ENCODE peak calls at places on chromosome 4, in five cellular contexts. T is Caco-2, N is tibial nerve, L is body of pancreas, O is GM23338. J is an unnamed sample.
A peak's percentile ranks its signal among the peaks of the same experiment; 100 is the strongest.

GRCh38 chr4:182101618-182102017 is 141.6 kb upstream of the TENM3 start:
- DNase-seq in N (no peak), O (no peak), T (no peak), L (no peak), J (no peak)

GRCh38 chr4:7782783-7783182 is 156.9 kb downstream of the AFAP1 start:
- DNase-seq in L (no peak), O (no peak), T (no peak), N (no peak), J (no peak)

GRCh38 chr4:11589676-11590075 is 161.0 kb upstream of the HS3ST1 start:
- DNase-seq in O (no peak), T (no peak), L (no peak), N (no peak), J (no peak)

GRCh38 chr4:152920768-152921167 is 15.4 kb upstream of the FHDC1 start:
- DNase-seq in L (no peak), T (no peak), O (peak; percentile 79), N (no peak), J (no peak)

GRCh38 chr4:26953361-26953760 is 92.7 kb downstream of the STIM2 start:
- DNase-seq in O (no peak), T (no peak), N (no peak), L (no peak), J (no peak)

GRCh38 chr4:182895791-182896292 is 21.3 kb downstream of the DCTD start:
- DNase-seq in O (no peak), N (no peak), T (no peak), L (peak; percentile 74), J (no peak)

GRCh38 chr4:81404294-81404693 is 67.4 kb downstream of the RASGEF1B start:
- DNase-seq in L (no peak), N (no peak), T (no peak), O (peak; percentile 31), J (no peak)

GRCh38 chr4:2931765-2932560 is 31.2 kb downstream of the NOP14 start:
- DNase-seq in T (peak; percentile 35), O (peak; percentile 63), L (peak; percentile 37), N (peak; percentile 44), J (no peak)

GRCh38 chr4:139099366-139099982 is 77.5 kb downstream of the ELF2 start:
- DNase-seq in L (peak; percentile 72), O (peak; percentile 94), N (peak; percentile 31), T (peak; percentile 75), J (no peak)

GRCh38 chr4:146389561-146389960 is 132.2 kb downstream of the SLC10A7 start:
- DNase-seq in L (no peak), O (no peak), N (no peak), T (no peak), J (no peak)

GRCh38 chr4:181261279-181261678 is 981.9 kb upstream of the TENM3 start:
- DNase-seq in N (no peak), L (no peak), T (no peak), O (peak; percentile 66), J (no peak)

GRCh38 chr4:142840516-142841123 is 5.5 kb downstream of the INPP4B start:
- DNase-seq in L (no peak), N (no peak), T (no peak), O (peak; percentile 43), J (no peak)

DNA sequence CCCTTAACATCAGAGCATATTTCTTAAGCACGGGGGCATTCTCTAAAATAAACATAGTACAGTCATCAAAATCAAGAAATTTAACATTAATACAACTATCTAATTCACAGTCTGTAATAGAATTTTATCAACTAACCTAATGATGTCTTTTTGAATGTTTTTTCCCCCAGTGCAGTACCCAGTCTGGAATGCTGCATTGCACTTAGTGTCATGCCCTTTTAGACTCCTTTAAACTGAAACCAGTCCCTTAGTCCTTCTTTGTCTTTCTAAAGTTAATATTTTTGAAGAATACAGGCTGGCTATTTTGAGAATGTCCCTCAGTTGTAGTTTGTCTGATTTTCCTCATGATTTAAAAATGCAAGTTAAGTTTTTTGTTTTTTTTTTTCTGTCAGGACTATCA is 9.5 kb downstream of the ENPEP start:
- DNase-seq in O (no peak), N (no peak), L (no peak), T (no peak), J (no peak)
- H3K4me1 ChIP-seq in O (peaks cover 20% of the 10 kb centered on the region), N (no peaks in the 10 kb centered on the region), L (peaks cover 9% of the 10 kb centered on the region), T (peaks cover 9% of the 10 kb centered on the region), J (peaks cover 11% of the 10 kb centered on the region)

GRCh38 chr4:187504974-187505797 is 490.4 kb upstream of the ZFP42 start:
- DNase-seq in L (no peak), T (no peak), O (peak; percentile 32), N (no peak), J (no peak)
- H3K4me3 ChIP-seq in L (no peak overlapping the region), T (no peak overlapping the region), O (peak overlapping the region; percentile 48), N (no peak overlapping the region), J (no peak overlapping the region)

DNA sequence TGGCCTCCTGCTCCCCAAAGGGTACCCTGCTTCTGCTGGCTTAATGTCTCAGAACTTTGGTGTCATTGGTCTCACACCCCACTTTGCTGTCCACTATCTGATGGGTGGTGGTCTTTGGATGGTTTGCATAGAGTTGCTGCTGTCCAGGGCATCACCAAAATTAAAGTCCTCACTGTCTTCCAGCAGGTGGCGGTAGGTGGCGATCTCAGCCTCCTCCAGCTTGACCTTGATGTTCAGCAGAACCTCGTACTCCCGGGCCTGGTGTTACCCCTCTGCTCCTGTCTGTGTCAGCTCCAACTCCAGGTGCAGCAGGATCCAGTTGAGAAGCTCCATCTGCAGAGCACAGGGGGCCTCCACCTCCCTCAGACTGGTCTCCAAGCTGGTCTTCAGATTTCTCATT is 1169.5 kb upstream of the PABPC4L start:
- DNase-seq in O (peak; percentile 30), L (peak; percentile 23), T (peak; percentile 32), N (no peak), J (no peak)
- TF ChIP-seq CTCF in O (peak; percentile 74), L (no peak), T (peak; percentile 15), N (no peak), J (no peak)

GRCh38 chr4:94517492-94517891 is 65.8 kb downstream of the PDLIM5 start:
- DNase-seq in N (no peak), L (no peak), O (no peak), T (no peak), J (no peak)
- H3K4me1 ChIP-seq in N (no peaks in the 10 kb centered on the region), L (peaks cover 29% of the 10 kb centered on the region), O (no peaks in the 10 kb centered on the region), T (peaks cover 40% of the 10 kb centered on the region), J (peaks cover 73% of the 10 kb centered on the region)

GRCh38 chr4:169241480-169241879 is 29.3 kb downstream of the SH3RF1 start:
- DNase-seq in L (no peak), O (no peak), N (no peak), T (no peak), J (no peak)

GRCh38 chr4:169244210-169244609 is 26.5 kb downstream of the SH3RF1 start:
- DNase-seq in N (no peak), O (peak; percentile 33), L (no peak), T (no peak), J (no peak)

GRCh38 chr4:169239236-169239905 is 31.4 kb downstream of the SH3RF1 start:
- DNase-seq in T (no peak), L (no peak), N (no peak), O (no peak), J (no peak)

GRCh38 chr4:169246957-169247396 is 23.8 kb downstream of the SH3RF1 start:
- DNase-seq in N (no peak), L (no peak), O (no peak), T (no peak), J (no peak)

DNA sequence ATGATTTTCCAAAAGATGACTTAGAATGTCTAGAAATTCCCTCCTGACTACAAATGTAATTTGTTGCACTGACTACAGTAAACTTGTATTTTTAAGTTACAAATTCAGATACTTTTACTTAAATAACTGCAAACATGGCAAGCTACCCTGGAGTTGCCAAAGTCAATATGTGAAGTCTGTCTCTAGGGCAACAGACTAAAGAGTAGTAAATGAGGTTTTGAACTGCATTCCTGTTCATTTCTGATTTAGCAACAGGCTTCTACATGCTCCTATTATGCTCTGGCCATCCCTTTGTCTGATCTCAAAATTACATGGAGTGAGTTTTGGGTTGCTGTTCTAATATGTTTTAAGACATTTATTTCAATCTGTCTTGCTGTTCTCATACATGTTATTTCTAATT is 26.9 kb downstream of the SH3RF1 start:
- DNase-seq in L (no peak), N (no peak), O (no peak), T (no peak), J (no peak)
- H3K4me3 ChIP-seq in L (no peak overlapping the region), N (no peak overlapping the region), O (peak overlapping the region; percentile 8), T (no peak overlapping the region), J (no peak overlapping the region)

DNA sequence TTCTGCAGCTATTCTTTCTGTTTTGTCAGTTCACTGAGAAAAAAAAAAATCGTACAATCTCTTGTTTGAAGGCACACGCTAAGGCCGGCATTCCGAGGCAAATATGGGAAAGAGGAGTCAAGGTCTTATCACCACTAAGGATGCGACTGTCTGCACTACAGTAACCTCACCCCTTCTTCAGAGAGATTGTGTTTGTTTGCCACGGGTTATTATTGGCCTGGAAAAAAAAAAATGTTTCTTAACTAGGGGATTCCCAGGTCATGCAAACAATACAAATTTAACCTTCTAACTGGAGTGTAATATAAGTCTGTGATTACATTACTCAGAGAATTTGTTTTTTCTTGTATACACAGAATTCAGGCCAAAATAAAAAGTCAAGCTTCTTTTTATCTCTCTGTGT is 168.3 kb downstream of the TMA16 start:
- DNase-seq in L (no peak), O (no peak), N (no peak), T (no peak), J (no peak)
- TF ChIP-seq CTCF in L (no peak), O (no peak), N (no peak), T (no peak), J (no peak)

J was measured in right atrium auricular region.